ENCODE peak calls at places on chromosomes 4 and X, in seven cellular contexts. L is HCT116, D is K562, J is HepG2, Z is SK-N-SH, K is GM12878, T is H1. E is an unnamed sample.

GRCh38 chr4:123495530-123495929 is 98.9 kb downstream of the SPRY1 start:
- DNase-seq in L (no peak), D (no peak), J (no peak), Z (no peak), K (no peak), T (no peak), E (no peak)

GRCh38 chr4:175614880-175615279 is 197.2 kb downstream of the GPM6A start:
- DNase-seq in L (no peak), D (no peak), J (no peak), Z (no peak), K (no peak), T (no peak), E (no peak)

GRCh38 chr4:138204507-138204906 is 37.6 kb downstream of the SLC7A11 start:
- DNase-seq in L (no peak), D (no peak), J (peak; percentile 42), Z (no peak), K (no peak), T (no peak), E (no peak)

GRCh38 chrX:142214081-142214480 is 9.0 kb upstream of the MAGEC2 start:
- DNase-seq in L (no peak), D (no peak), J (no peak), Z (no peak), K (no peak), T (no peak), E (no peak)

GRCh38 chr4:155445306-155445705 is 68.5 kb upstream of the MAP9 start:
- DNase-seq in L (no peak), D (no peak), J (no peak), Z (no peak), K (no peak), T (no peak), E (no peak)

GRCh38 chrX:84441143-84441542 is 61.1 kb downstream of the HDX start:
- DNase-seq in L (no peak), D (no peak), J (no peak), Z (no peak), K (no peak), T (no peak), E (no peak)

GRCh38 chr4:172061204-172061603 is 248.0 kb downstream of the GALNTL6 start:
- DNase-seq in L (no peak), D (no peak), J (no peak), Z (no peak), K (no peak), T (no peak), E (no peak)

GRCh38 chrX:106331606-106332005 is 163.5 kb downstream of the PWWP3B start:
- DNase-seq in L (no peak), D (no peak), J (no peak), Z (no peak), K (no peak), T (no peak), E (no peak)

GRCh38 chr4:38696697-38697096 is 32.7 kb downstream of the KLF3 start:
- DNase-seq in L (no peak), D (no peak), J (no peak), Z (no peak), K (no peak), T (no peak), E (no peak)

GRCh38 chrX:149851864-149852263 is 29.1 kb upstream of the MAGEA8 start:
- DNase-seq in L (no peak), D (no peak), J (no peak), Z (no peak), K (no peak), T (no peak), E (no peak)

GRCh38 chrX:47723689-47724088 is 64.7 kb upstream of the UXT start:
- DNase-seq in L (no peak), D (peak; percentile 65), J (peak; percentile 3), Z (no peak), K (no peak), T (peak; percentile 53), E (no peak)

GRCh38 chr4:185847352-185848078 is 35.5 kb upstream of the SORBS2 start:
- DNase-seq in L (no peak), D (no peak), J (peak; percentile 36), Z (peak; percentile 53), K (no peak), T (no peak), E (no peak)

GRCh38 chr4:2341261-2341841 is 77.1 kb downstream of the ZFYVE28 start:
- DNase-seq in L (no peak), D (no peak), J (no peak), Z (no peak), K (no peak), T (no peak), E (no peak)
- TF ChIP-seq JUND in L (no peak), D (no peak), J (no peak), Z (no peak), K (no peak), T (no peak), E (no peak)

GRCh38 chrX:17813277-17813676 is 47.8 kb downstream of the RAI2 start:
- DNase-seq in L (no peak), D (no peak), J (no peak), Z (no peak), K (no peak), T (no peak), E (no peak)

GRCh38 chrX:17812763-17813162 is 48.3 kb downstream of the RAI2 start:
- DNase-seq in L (no peak), D (peak; percentile 14), J (no peak), Z (peak; percentile 38), K (no peak), T (no peak), E (peak; percentile 45)

GRCh38 chrX:17817242-17817641 is 43.9 kb downstream of the RAI2 start:
- DNase-seq in L (no peak), D (no peak), J (no peak), Z (no peak), K (no peak), T (no peak), E (no peak)

GRCh38 chrX:17814059-17814458 is 47.0 kb downstream of the RAI2 start:
- DNase-seq in L (no peak), D (no peak), J (no peak), Z (no peak), K (no peak), T (no peak), E (no peak)

DNA sequence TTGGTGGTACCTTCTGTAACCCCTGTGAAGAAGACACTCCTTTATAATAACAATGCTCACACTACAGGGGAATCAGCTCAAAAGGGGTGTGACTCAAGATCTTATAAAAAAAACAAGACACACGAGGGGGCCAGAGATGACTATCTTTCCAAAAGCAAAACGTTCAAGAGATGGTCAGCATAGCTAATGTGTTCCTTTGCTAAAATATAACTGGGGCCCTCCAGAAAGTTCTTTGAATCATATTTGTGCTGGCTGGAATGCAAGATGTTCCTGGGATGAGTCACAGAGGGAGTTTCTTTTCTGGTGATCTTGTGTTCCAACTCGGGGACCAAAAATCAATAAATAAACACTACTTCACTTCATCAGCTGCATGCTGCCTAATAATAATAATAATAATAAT is 46.5 kb downstream of the RAI2 start:
- DNase-seq in L (no peak), D (no peak), J (no peak), Z (no peak), K (no peak), T (no peak), E (no peak)
- TF ChIP-seq JUND in L (no peak), D (no peak), J (no peak), Z (no peak), K (no peak), T (no peak), E (no peak)

GRCh38 chr4:79913581-79913980 is 159.4 kb downstream of the ANTXR2 start:
- DNase-seq in L (no peak), D (peak; percentile 21), J (no peak), Z (no peak), K (no peak), T (no peak), E (no peak)
- TF ChIP-seq JUND in L (no peak), D (no peak), J (no peak), Z (no peak), K (no peak), T (no peak), E (no peak)

DNA sequence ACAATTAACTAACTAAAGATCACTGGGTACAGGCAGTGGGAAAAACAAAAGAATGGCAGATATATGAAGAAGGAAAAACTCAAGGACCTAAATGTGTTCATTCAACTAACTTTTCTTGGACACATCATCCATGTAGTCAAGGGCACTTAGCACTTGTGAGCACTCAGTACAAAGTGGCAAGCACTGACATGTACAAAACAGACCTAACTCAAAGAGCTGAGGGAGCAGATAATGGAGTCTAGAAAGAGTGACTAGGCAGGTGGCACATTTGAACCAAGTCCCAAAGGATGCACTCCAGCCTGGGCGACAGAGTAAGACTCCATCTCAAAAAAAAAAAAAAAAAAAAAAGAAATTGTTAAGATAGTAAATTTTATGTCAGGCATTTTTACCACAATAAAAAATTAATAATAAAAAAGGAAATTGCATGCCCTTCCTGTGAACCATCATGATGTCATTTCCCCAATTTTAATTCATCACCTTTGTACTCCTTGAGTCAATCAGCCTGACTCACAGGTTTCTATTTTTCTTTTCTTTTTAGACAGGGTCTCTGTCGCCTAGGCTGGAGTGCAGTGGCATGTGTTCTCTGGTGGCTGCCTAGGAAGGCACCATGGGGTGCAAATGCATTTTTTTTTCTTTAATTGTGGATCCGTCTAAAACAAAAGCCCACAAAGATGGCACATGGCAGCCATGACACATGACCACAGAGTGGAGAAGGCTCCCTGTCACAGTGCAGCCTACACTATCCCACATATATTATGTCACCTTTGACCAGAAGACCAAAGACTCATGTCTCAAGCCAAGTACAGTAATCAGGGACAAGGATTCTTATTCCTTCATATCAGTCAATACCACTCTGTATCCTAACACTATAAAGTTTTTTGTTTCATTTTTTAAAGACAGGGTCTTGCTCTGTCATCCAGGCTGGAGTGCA is 91.9 kb downstream of the CHST7 start:
- DNase-seq in L (no peak), D (no peak), J (no peak), Z (no peak), K (no peak), T (no peak), E (no peak)
- TF ChIP-seq JUND in L (no peak), D (no peak), J (no peak), Z (no peak), K (no peak), T (no peak), E (no peak)

GRCh38 chr4:150297861-150298474 is 219.7 kb downstream of the DCLK2 start:
- DNase-seq in L (peak; percentile 45), D (peak; percentile 70), J (peak; percentile 41), Z (peak; percentile 34), K (peak; percentile 8), T (no peak), E (no peak)

GRCh38 chr4:150305995-150306394 is 227.8 kb downstream of the DCLK2 start:
- DNase-seq in L (no peak), D (no peak), J (no peak), Z (no peak), K (no peak), T (no peak), E (no peak)

GRCh38 chr4:150306719-150307118 is 228.5 kb downstream of the DCLK2 start:
- DNase-seq in L (no peak), D (no peak), J (no peak), Z (no peak), K (no peak), T (no peak), E (no peak)

DNA sequence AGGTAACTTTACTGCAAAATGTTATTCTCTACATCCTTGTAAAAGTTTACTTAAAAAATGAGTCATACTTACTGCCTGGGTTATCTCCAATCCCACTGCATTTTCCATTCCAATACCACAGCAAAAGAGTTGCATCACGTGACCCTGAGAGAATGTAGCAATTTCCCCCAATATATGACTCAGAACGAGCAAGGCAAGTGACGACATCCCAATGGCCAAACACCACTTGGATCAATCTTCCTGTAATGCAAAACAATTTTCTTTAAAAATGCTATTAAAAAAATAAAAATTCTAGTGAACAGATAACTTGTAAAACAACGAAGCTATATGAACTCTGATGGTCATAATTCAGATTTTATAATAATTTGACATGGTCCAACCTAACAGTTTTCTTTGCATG is 224.3 kb downstream of the DCLK2 start:
- DNase-seq in L (peak; percentile 53), D (peak; percentile 76), J (peak; percentile 74), Z (no peak), K (no peak), T (no peak), E (no peak)
- TF ChIP-seq JUND in L (peak; percentile 64), D (peak; percentile 98), J (peak; percentile 37), Z (peak; percentile 89), K (no peak), T (no peak), E (no peak)

GRCh38 chr4:169270156-169270809 is 473 bp downstream of the SH3RF1 start:
- DNase-seq in L (no peak), D (peak; percentile 20), J (no peak), Z (peak; percentile 87), K (no peak), T (peak; percentile 82), E (peak; percentile 43)
- TF ChIP-seq JUND in L (no peak), D (no peak), J (no peak), Z (no peak), K (no peak), T (no peak), E (no peak)